ENCODE peak calls at places on chromosomes 16 and 17, in seven cellular contexts. Y is stromal cell of bone marrow; M is fibroblast of lung; P is stimulated activated CD8-positive, alpha-beta memory T cell treated with anti-CD3 and anti-CD28 coated beads, Interleukin-12 subunit alpha, Interleukin-12 subunit beta, amount 100 ng/mL, for 4 hours; S is GM23248; R is BE2C; F is head of caudate nucleus. E is an unnamed sample.

GRCh38 chr16:49528035-49528434 is 154.4 kb downstream of the C16orf78 start:
- DNase-seq in S (peak; percentile 75), Y (peak; percentile 33), P (no peak), F (peak; percentile 13), M (peak; percentile 15), R (peak; percentile 84), E (no peak)

GRCh38 chr16:24950275-24950674 is 64.9 kb downstream of the ARHGAP17 start:
- DNase-seq in F (no peak), S (peak; percentile 67), Y (peak; percentile 53), P (no peak), R (no peak), M (peak; percentile 70), E (no peak)

GRCh38 chr17:27530791-27531391 is 74.6 kb downstream of the KSR1 start:
- DNase-seq in Y (no peak), R (no peak), M (peak; percentile 69), P (no peak), S (no peak), F (no peak), E (no peak)

GRCh38 chr16:575354-576196 is 5.8 kb downstream of the PIGQ start:
- DNase-seq in R (no peak), M (no peak), S (no peak), Y (no peak), P (no peak), F (no peak), E (no peak)

GRCh38 chr17:7912927-7913524 is 3.1 kb downstream of the RNF227 start:
- DNase-seq in M (peak; percentile 86), P (no peak), R (peak; percentile 33), F (peak; percentile 72), S (peak; percentile 80), Y (peak; percentile 61), E (peak; percentile 71)

GRCh38 chr17:7351665-7352558 is at the start of gene KCTD11:
- DNase-seq in Y (peak; percentile 82), S (peak; percentile 96), M (peak; percentile 82), F (peak; percentile 90), R (peak; percentile 58), P (peak; percentile 71), E (peak; percentile 93)

GRCh38 chr17:32807577-32807976 is 69.3 kb downstream of the MYO1D start:
- DNase-seq in S (no peak), Y (no peak), P (no peak), M (no peak), R (no peak), F (no peak), E (no peak)

GRCh38 chr17:4124994-4125393 is 17.8 kb downstream of the ZZEF1 start:
- DNase-seq in R (no peak), S (no peak), P (no peak), F (no peak), Y (no peak), M (no peak), E (no peak)

GRCh38 chr16:56972898-56973689 is 11.3 kb downstream of the CETP start:
- DNase-seq in M (no peak), R (no peak), Y (no peak), P (no peak), S (no peak), F (no peak), E (no peak)

GRCh38 chr17:79005063-79005861 is 4.3 kb downstream of the CANT1 start:
- DNase-seq in P (no peak), M (no peak), F (no peak), Y (no peak), S (no peak), R (no peak), E (peak; percentile 89)

GRCh38 chr16:12079411-12079965 is 103.0 kb downstream of the SNX29 start:
- DNase-seq in F (no peak), R (no peak), S (no peak), P (no peak), M (no peak), Y (no peak), E (no peak)

GRCh38 chr16:31568577-31569359 is 41.1 kb downstream of the AHSP start:
- DNase-seq in R (no peak), M (peak; percentile 1), Y (no peak), F (no peak), P (no peak), S (peak; percentile 3), E (no peak)

GRCh38 chr16:11236441-11236840 is 19.6 kb downstream of the SOCS1 start:
- DNase-seq in Y (no peak), P (no peak), R (no peak), S (no peak), F (no peak), M (no peak), E (no peak)

GRCh38 chr16:29975134-29975538 is 1.5 kb downstream of the TAOK2 start:
- DNase-seq in Y (no peak), F (no peak), M (no peak), P (no peak), S (no peak), R (no peak), E (no peak)

GRCh38 chr16:57123216-57123968 is 31.0 kb downstream of the CPNE2 start:
- DNase-seq in R (no peak), P (no peak), F (no peak), M (no peak), S (no peak), Y (no peak), E (no peak)

GRCh38 chr17:81961087-81961514 is at the start of gene NOTUM:
- DNase-seq in S (peak; percentile 61), Y (no peak), P (no peak), M (peak; percentile 27), F (no peak), R (peak; percentile 53), E (no peak)

GRCh38 chr16:1054660-1055556 is 17.6 kb upstream of the SSTR5 start:
- DNase-seq in S (peak; percentile 80), Y (peak; percentile 13), P (no peak), M (peak; percentile 42), R (peak; percentile 81), F (peak; percentile 87), E (peak; percentile 46)

GRCh38 chr17:29615048-29615385 is 7.7 kb downstream of the CORO6 start:
- DNase-seq in M (peak; percentile 36), R (no peak), F (peak; percentile 54), S (peak; percentile 81), Y (no peak), P (peak; percentile 42), E (no peak)

GRCh38 chr17:44808156-44808555 is 21.9 kb downstream of the GJC1 start:
- DNase-seq in F (no peak), S (no peak), R (no peak), P (no peak), M (no peak), Y (no peak), E (no peak)

GRCh38 chr16:35516551-35516950 is 2057.1 kb downstream of the TP53TG3F start:
- DNase-seq in Y (no peak), P (no peak), M (no peak), S (no peak), F (no peak), R (no peak), E (no peak)

GRCh38 chr17:45771473-45771959 is 12.6 kb upstream of the CRHR1 start:
- DNase-seq in S (no peak), F (no peak), P (no peak), M (no peak), R (no peak), Y (no peak), E (no peak)

GRCh38 chr16:4038448-4038847 is 77.8 kb downstream of the ADCY9 start:
- DNase-seq in M (no peak), R (no peak), Y (no peak), P (no peak), F (no peak), S (no peak), E (no peak)

GRCh38 chr17:15510361-15510760 is 42.9 kb upstream of the CDRT4 start:
- DNase-seq in M (peak; percentile 57), R (no peak), F (no peak), S (peak; percentile 88), Y (peak; percentile 37), P (no peak), E (no peak)

GRCh38 chr16:57178793-57179212 is 7.0 kb downstream of the PSME3IP1 start:
- DNase-seq in P (no peak), S (no peak), F (no peak), M (no peak), Y (no peak), R (no peak), E (no peak)

GRCh38 chr17:74217036-74217725 is 3.8 kb downstream of the TTYH2 start:
- DNase-seq in S (no peak), F (no peak), P (no peak), Y (no peak), M (no peak), R (no peak), E (no peak)

GRCh38 chr17:1764274-1764673 is 2.4 kb downstream of the SERPINF1 start:
- DNase-seq in M (peak; percentile 93), F (no peak), R (peak; percentile 62), Y (peak; percentile 82), P (peak; percentile 17), S (peak; percentile 93), E (no peak)

GRCh38 chr16:55641430-55642056 is 14.2 kb upstream of the SLC6A2 start:
- DNase-seq in P (no peak), R (no peak), S (peak; percentile 51), F (no peak), M (peak; percentile 33), Y (no peak), E (no peak)

GRCh38 chr16:75653926-75654325 is 6.4 kb downstream of the TERF2IP start:
- DNase-seq in M (no peak), Y (no peak), R (no peak), P (no peak), S (peak; percentile 70), F (no peak), E (no peak)